ENCODE peak calls at places on chromosomes 16 and 17, in ten cellular contexts. W is mucosa of descending colon, L is BJ, H is mammary epithelial cell, X is brain microvascular endothelial cell, D is ovary, N is esophagus muscularis mucosa, I is cardiac muscle cell, V is fibroblast of lung, S is upper lobe of right lung. Z is an unnamed sample.

GRCh38 chr16:67530013-67530939 is 1.6 kb downstream of the RIPOR1 start:
- DNase-seq in W (peak; percentile 51), L (peak; percentile 23), H (peak; percentile 35), X (peak; percentile 68), D (peak; percentile 87), N (no peak), I (peak; percentile 85), V (peak; percentile 85), S (peak; percentile 88), Z (peak; percentile 55)

GRCh38 chr17:17041018-17041521 is 1.2 kb upstream of the MPRIP start:
- DNase-seq in W (no peak), L (no peak), H (peak; percentile 40), X (peak; percentile 47), D (peak; percentile 32), N (no peak), I (no peak), V (peak; percentile 47), S (peak; percentile 35), Z (no peak)

GRCh38 chr17:13520899-13521572 is 80.7 kb downstream of the HS3ST3A1 start:
- DNase-seq in W (no peak), L (peak; percentile 44), H (peak; percentile 8), X (peak; percentile 40), D (no peak), N (no peak), I (peak; percentile 89), V (peak; percentile 98), S (no peak), Z (no peak)

GRCh38 chr17:29136998-29137730 is 43.0 kb downstream of the MYO18A start:
- DNase-seq in W (no peak), L (no peak), H (no peak), X (no peak), D (no peak), N (no peak), I (no peak), V (peak; percentile 75), S (no peak), Z (no peak)

GRCh38 chr17:30449480-30449879 is 27.7 kb upstream of the GOSR1 start:
- DNase-seq in W (peak; percentile 6), L (no peak), H (no peak), X (no peak), D (peak; percentile 59), N (no peak), I (peak; percentile 68), V (peak; percentile 15), S (no peak), Z (no peak)

GRCh38 chr17:46772013-46772878 is 46.2 kb downstream of the WNT3 start:
- DNase-seq in W (peak; percentile 38), L (no peak), H (peak; percentile 48), X (no peak), D (peak; percentile 52), N (no peak), I (no peak), V (no peak), S (peak; percentile 85), Z (no peak)

GRCh38 chr16:74825941-74826340 is 51.3 kb upstream of the FA2H start:
- DNase-seq in W (no peak), L (no peak), H (peak; percentile 26), X (no peak), D (no peak), N (peak; percentile 81), I (no peak), V (no peak), S (no peak), Z (no peak)

GRCh38 chr16:89695086-89695874 is 6.2 kb downstream of the SPATA2L start:
- DNase-seq in W (no peak), L (no peak), H (no peak), X (no peak), D (peak; percentile 34), N (no peak), I (no peak), V (no peak), S (no peak), Z (no peak)

GRCh38 chr17:2178798-2179505 is 124.0 kb downstream of the HIC1 start:
- DNase-seq in W (no peak), L (no peak), H (no peak), X (no peak), D (peak; percentile 61), N (no peak), I (no peak), V (no peak), S (no peak), Z (no peak)

GRCh38 chr17:2177235-2177811 is 122.4 kb downstream of the HIC1 start:
- DNase-seq in W (no peak), L (no peak), H (peak; percentile 89), X (no peak), D (no peak), N (no peak), I (no peak), V (no peak), S (no peak), Z (no peak)

GRCh38 chr17:2174471-2175293 is 119.8 kb downstream of the HIC1 start:
- DNase-seq in W (peak; percentile 40), L (no peak), H (no peak), X (peak; percentile 99), D (peak; percentile 88), N (no peak), I (peak; percentile 98), V (peak; percentile 97), S (peak; percentile 78), Z (no peak)

GRCh38 chr17:2175294-2175628 is 120.4 kb downstream of the HIC1 start:
- DNase-seq in W (no peak), L (no peak), H (no peak), X (no peak), D (no peak), N (no peak), I (no peak), V (no peak), S (no peak), Z (no peak)

DNA sequence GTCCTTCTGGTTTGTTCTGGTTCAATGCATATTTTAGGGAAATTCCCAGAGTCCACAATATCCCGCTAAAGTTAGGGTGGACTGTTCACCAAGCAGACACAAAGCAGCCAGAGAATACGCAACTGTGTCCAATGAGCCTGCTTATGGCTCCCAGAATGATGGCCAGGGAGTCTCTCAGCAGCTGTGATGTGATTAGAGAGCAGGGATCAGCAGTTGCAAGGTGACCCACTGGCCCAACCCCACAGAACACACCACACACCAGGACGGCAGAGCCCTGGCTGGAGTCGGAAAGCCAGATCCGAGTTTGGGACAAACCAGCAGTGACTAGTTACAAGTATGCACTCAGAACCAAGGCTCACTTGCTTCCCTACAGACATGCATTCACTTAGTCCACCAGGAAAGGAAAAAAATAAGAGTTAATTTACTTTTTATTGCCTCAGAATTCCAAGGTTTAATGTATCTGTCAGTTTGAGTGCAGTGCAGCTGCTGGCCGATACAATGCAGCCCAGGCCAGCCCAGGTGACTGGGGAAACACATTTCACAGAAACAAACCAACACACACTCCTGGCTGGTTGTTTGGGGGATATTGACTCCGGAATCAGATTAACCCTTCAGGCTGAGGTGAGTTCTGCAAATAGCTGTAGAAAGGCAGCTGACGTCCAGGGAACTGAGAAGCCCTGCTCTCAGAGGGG is 121.7 kb downstream of the HIC1 start:
- DNase-seq in W (no peak), L (no peak), H (no peak), X (no peak), D (no peak), N (no peak), I (no peak), V (no peak), S (no peak), Z (no peak)
- H3K36me3 ChIP-seq in W (no peaks in the 10 kb centered on the region), L (no peaks in the 10 kb centered on the region), H (no peaks in the 10 kb centered on the region), X (peaks cover 4% of the 10 kb centered on the region), D (no peaks in the 10 kb centered on the region), N (no peaks in the 10 kb centered on the region), I (no peaks in the 10 kb centered on the region), V (no peaks in the 10 kb centered on the region), S (no peaks in the 10 kb centered on the region), Z (peaks cover 27% of the 10 kb centered on the region)

GRCh38 chr17:77495575-77495974 is 354.8 kb downstream of the SEC14L1 start:
- DNase-seq in W (no peak), L (no peak), H (no peak), X (no peak), D (peak; percentile 37), N (no peak), I (no peak), V (no peak), S (peak; percentile 47), Z (no peak)

GRCh38 chr17:77493238-77493812 is 352.6 kb downstream of the SEC14L1 start:
- DNase-seq in W (peak; percentile 9), L (no peak), H (no peak), X (no peak), D (peak; percentile 33), N (no peak), I (no peak), V (no peak), S (no peak), Z (no peak)

GRCh38 chr17:77494664-77495435 is 354.1 kb downstream of the SEC14L1 start:
- DNase-seq in W (peak; percentile 86), L (no peak), H (peak; percentile 46), X (peak; percentile 54), D (peak; percentile 86), N (no peak), I (peak; percentile 85), V (peak; percentile 50), S (peak; percentile 87), Z (peak; percentile 64)

GRCh38 chr17:77492446-77493237 is 351.9 kb downstream of the SEC14L1 start:
- DNase-seq in W (peak; percentile 6), L (no peak), H (no peak), X (no peak), D (peak; percentile 28), N (no peak), I (no peak), V (no peak), S (peak; percentile 64), Z (no peak)

DNA sequence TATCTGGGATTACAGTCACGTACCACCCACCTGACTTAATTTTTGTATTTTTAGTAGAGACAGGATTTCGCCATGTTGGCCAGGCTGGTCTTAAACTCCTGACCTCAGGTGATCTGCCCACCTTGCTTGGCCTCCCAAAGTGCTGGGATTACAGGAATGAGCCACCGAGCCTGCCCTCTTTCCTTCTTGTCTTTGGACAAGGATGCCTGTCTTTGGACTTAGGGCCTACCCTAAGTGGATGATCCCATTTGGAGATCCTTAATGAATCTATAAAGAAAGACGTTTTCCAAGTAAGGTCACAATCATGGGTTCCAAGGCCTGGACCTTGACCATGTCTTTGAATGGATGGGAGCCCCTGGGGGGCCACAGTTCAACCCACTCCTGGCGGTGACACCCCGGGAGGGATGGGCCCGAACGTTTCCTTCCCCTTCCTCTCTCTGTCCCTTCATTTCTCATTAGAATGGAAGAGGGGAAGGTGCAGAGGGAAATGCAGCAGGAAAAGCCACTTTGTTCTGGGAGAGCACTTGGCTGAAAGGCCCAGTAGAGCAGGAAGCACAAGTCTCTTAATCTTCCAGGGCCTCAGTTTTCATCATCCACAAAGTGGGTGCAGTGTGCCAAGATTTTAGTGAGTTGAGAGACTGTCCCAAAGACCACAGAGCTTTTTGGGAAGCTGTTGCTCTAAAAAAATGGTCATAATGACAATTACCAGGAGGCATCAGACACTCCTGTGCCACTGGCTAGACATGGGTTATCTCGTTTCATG is 353.3 kb downstream of the SEC14L1 start:
- DNase-seq in W (no peak), L (no peak), H (no peak), X (no peak), D (peak; percentile 28), N (no peak), I (no peak), V (no peak), S (peak; percentile 50), Z (no peak)
- H3K36me3 ChIP-seq in W (peaks cover 3% of the 10 kb centered on the region), L (peaks cover 66% of the 10 kb centered on the region), H (peaks cover 37% of the 10 kb centered on the region), X (peaks cover 77% of the 10 kb centered on the region), D (no peaks in the 10 kb centered on the region), N (peaks cover 74% of the 10 kb centered on the region), I (peaks cover 6% of the 10 kb centered on the region), V (peaks cover 46% of the 10 kb centered on the region), S (peaks cover 64% of the 10 kb centered on the region), Z (peaks cover 77% of the 10 kb centered on the region)

DNA sequence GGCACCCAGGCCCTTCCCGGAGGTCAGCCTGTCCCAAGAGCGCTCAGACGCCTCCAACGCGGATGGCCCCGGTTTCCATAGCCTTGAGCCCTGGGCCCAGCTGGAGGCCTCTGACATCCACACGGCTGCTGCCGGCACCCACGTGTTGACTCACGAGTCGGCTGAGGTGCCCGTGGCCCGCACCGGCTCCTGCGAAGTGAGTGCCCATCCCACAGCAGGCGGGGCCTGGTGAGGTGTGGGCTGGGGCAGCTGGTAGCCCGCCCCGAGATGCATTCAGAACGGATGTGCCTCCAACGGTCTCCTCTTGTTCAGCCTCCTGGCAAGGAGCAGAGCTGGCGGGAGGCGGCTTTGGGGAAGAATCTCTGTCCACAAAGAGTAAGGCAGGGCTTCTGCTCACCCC is 2.7 kb downstream of the WDR90 start:
- DNase-seq in W (no peak), L (no peak), H (no peak), X (no peak), D (no peak), N (no peak), I (no peak), V (no peak), S (no peak), Z (no peak)
- H3K36me3 ChIP-seq in W (no peaks in the 10 kb centered on the region), L (peaks cover 5% of the 10 kb centered on the region), H (no peaks in the 10 kb centered on the region), X (peaks cover 1% of the 10 kb centered on the region), D (no peaks in the 10 kb centered on the region), N (peaks cover 47% of the 10 kb centered on the region), I (no peaks in the 10 kb centered on the region), V (peaks cover 8% of the 10 kb centered on the region), S (no peaks in the 10 kb centered on the region), Z (no peaks in the 10 kb centered on the region)

DNA sequence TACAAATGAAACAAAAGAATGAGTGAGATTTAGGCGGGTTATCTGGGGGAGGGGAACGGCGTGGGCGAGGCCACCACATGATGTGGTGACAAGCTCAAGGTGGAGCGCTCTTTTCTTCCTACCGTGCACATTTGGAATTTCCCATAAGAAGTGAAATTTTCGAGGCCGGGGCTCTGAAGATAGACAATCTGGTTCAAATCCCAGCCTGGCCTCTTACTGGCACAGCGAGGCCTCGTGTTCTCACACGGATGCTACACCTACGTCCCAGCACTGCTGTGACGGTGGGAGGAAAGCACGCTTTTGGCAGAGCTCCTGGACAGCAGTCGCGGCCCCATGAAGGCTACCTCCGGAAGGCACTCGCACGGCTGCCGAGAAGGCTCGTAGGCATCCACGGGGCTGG is 25.2 kb downstream of the ZDHHC7 start:
- DNase-seq in W (no peak), L (no peak), H (no peak), X (no peak), D (no peak), N (no peak), I (no peak), V (no peak), S (no peak), Z (no peak)
- H3K36me3 ChIP-seq in W (peaks cover 11% of the 10 kb centered on the region), L (peaks cover 24% of the 10 kb centered on the region), H (peaks cover 11% of the 10 kb centered on the region), X (peaks cover 48% of the 10 kb centered on the region), D (no peaks in the 10 kb centered on the region), N (peaks cover 67% of the 10 kb centered on the region), I (peaks cover 14% of the 10 kb centered on the region), V (peaks cover 39% of the 10 kb centered on the region), S (peaks cover 77% of the 10 kb centered on the region), Z (peaks cover 52% of the 10 kb centered on the region)